ENCODE peak calls at places on chromosome 3, in nine cellular contexts. B is breast epithelium, L is H1, J is K562, N is A549, V is body of pancreas, P is heart left ventricle, Z is tibial nerve, F is adrenal gland. Y is an unnamed sample.

GRCh38 chr3:51718547-51719412 is 11.9 kb downstream of the GRM2 start:
- DNase-seq in L (peak), F (peak), N (peak), Z (peak), V (peak), B (no peak), J (peak), P (peak), Y (no peak)

GRCh38 chr3:34056951-34057390 is 258.5 kb downstream of the PDCD6IP start:
- DNase-seq in N (peak), L (no peak), Z (no peak), B (no peak), F (no peak), V (no peak), J (no peak), P (no peak), Y (no peak)

GRCh38 chr3:122306622-122306953 is 18.5 kb upstream of the CSTA start:
- DNase-seq in P (no peak), B (no peak), F (no peak), Z (no peak), N (no peak), J (no peak), V (no peak), L (no peak), Y (no peak)

GRCh38 chr3:192957441-192957951 is 39.8 kb upstream of the MB21D2 start:
- DNase-seq in P (peak), Z (peak), F (peak), N (no peak), V (peak), B (no peak), L (no peak), J (no peak), Y (no peak)

GRCh38 chr3:147656023-147656422 is 246.9 kb downstream of the ZIC1 start:
- DNase-seq in J (no peak), V (no peak), F (no peak), L (no peak), B (no peak), N (no peak), P (no peak), Z (no peak), Y (no peak)

GRCh38 chr3:168424059-168424765 is 328.5 kb upstream of the GOLIM4 start:
- DNase-seq in N (no peak), Z (no peak), J (no peak), L (no peak), V (no peak), P (no peak), F (no peak), B (no peak), Y (no peak)

GRCh38 chr3:42961633-42962032 is 17.5 kb upstream of the GASK1A start:
- DNase-seq in P (no peak), N (peak), B (no peak), Z (peak), L (peak), J (peak), V (peak), F (peak), Y (peak)

GRCh38 chr3:99509224-99509623 is 129.2 kb upstream of the COL8A1 start:
- DNase-seq in V (no peak), L (no peak), P (no peak), B (no peak), N (no peak), J (no peak), Z (no peak), F (no peak), Y (no peak)

GRCh38 chr3:47404955-47405790 is 24.4 kb downstream of the PTPN23 start:
- DNase-seq in N (no peak), L (no peak), B (no peak), J (no peak), Z (peak), V (no peak), P (no peak), F (peak), Y (peak)

GRCh38 chr3:116579843-116580242 is 129.7 kb upstream of the TUSC7 start:
- DNase-seq in L (peak), P (no peak), V (no peak), B (no peak), Z (no peak), J (no peak), N (no peak), F (no peak), Y (no peak)

GRCh38 chr3:45082139-45082538 is 56.0 kb downstream of the CLEC3B start:
- DNase-seq in N (no peak), Z (no peak), V (no peak), P (no peak), F (no peak), J (no peak), L (no peak), B (no peak), Y (no peak)

GRCh38 chr3:128339491-128340012 is 127.1 kb downstream of the DNAJB8 start:
- DNase-seq in B (peak), F (no peak), J (peak), V (no peak), N (no peak), Z (no peak), P (no peak), L (no peak), Y (no peak)

GRCh38 chr3:127970966-127971592 is 56.0 kb downstream of the KBTBD12 start:
- DNase-seq in J (no peak), F (peak), V (peak), L (no peak), B (no peak), Z (peak), N (peak), P (no peak), Y (no peak)

GRCh38 chr3:141011511-141012262 is 39.5 kb upstream of the SPSB4 start:
- DNase-seq in P (peak), Z (peak), V (peak), F (peak), L (peak), N (peak), B (peak), J (peak), Y (peak)

GRCh38 chr3:173529062-173529711 is 131.6 kb downstream of the NLGN1 start:
- DNase-seq in L (no peak), Z (no peak), N (no peak), V (peak), B (no peak), F (no peak), J (no peak), P (no peak), Y (no peak)

GRCh38 chr3:27589795-27590194 is 105.6 kb upstream of the SLC4A7 start:
- DNase-seq in J (no peak), V (no peak), B (no peak), F (no peak), P (no peak), Z (no peak), L (no peak), N (no peak), Y (no peak)

GRCh38 chr3:58102371-58102750 is 94.1 kb downstream of the FLNB start:
- DNase-seq in N (no peak), L (no peak), Z (no peak), J (no peak), P (no peak), B (no peak), V (no peak), F (peak), Y (no peak)

GRCh38 chr3:40597441-40597840 is 72.7 kb downstream of the ZNF621 start:
- DNase-seq in P (no peak), F (no peak), B (no peak), Z (no peak), V (no peak), L (no peak), J (no peak), N (no peak), Y (no peak)

GRCh38 chr3:160756907-160757623 is 1.0 kb downstream of the PPM1L start:
- DNase-seq in B (no peak), V (no peak), J (no peak), L (peak), N (no peak), P (peak), Z (no peak), F (peak), Y (peak)

GRCh38 chr3:89179355-89179997 is 72.1 kb downstream of the EPHA3 start:
- DNase-seq in V (no peak), L (no peak), P (no peak), B (no peak), N (no peak), J (no peak), Z (no peak), F (no peak), Y (no peak)

GRCh38 chr3:153268564-153269279 is 106.7 kb downstream of the RAP2B start:
- DNase-seq in F (no peak), N (no peak), J (no peak), B (no peak), V (no peak), L (no peak), Z (no peak), P (no peak), Y (no peak)

GRCh38 chr3:148697311-148698189 is at the start of gene AGTR1:
- DNase-seq in P (peak), Z (peak), J (no peak), V (peak), L (peak), F (peak), B (peak), N (peak), Y (peak)
- TF ChIP-seq POLR2A in P (peak), Z (no peak), J (no peak), V (peak), L (no peak), F (peak), B (no peak), N (peak), Y (no peak)

GRCh38 chr3:197748597-197749314 is 927 bp upstream of the FYTTD1 start:
- DNase-seq in N (no peak), F (no peak), Z (no peak), J (no peak), L (no peak), B (no peak), V (no peak), P (no peak), Y (no peak)

GRCh38 chr3:197750863-197751737 is 1.4 kb downstream of the FYTTD1 start:
- DNase-seq in F (peak), Z (peak), V (peak), P (peak), B (no peak), N (no peak), L (no peak), J (no peak), Y (peak)

GRCh38 chr3:197749315-197749600 is 425 bp upstream of the FYTTD1 start:
- DNase-seq in Z (peak), L (no peak), F (no peak), V (peak), N (peak), J (peak), P (no peak), B (no peak), Y (no peak)

GRCh38 chr3:197749601-197750395 is at the start of gene FYTTD1:
- DNase-seq in V (peak), L (peak), N (peak), J (peak), F (peak), Z (peak), P (peak), B (peak), Y (peak)

DNA sequence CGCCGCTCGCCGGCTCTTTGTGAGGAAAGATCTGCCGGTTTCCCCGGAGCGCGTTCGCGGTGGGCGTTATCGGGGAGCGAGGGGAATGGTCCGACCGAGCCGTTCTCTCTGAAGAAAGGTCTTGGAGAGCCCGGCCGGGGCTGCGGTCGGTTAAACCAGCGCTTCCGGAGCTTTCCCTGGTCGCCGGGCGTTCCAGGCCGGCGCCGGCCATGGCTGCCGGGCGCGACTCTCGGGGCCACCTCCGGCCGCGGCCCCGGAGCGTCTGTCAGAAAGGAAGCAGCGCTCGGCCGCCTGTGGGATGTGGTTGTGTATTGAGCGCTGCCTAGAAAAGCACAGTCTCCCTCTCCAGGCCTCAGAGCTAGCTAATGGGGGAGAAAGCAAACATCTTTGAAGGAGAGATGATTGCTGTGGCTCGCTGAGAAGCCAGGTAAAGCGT is 731 bp downstream of the FYTTD1 start:
- DNase-seq in F (peak), L (peak), J (peak), N (peak), V (peak), Z (peak), P (peak), B (no peak), Y (peak)
- TF ChIP-seq POLR2A in F (peak), L (no peak), J (no peak), N (no peak), V (peak), Z (peak), P (no peak), B (peak), Y (no peak)

DNA sequence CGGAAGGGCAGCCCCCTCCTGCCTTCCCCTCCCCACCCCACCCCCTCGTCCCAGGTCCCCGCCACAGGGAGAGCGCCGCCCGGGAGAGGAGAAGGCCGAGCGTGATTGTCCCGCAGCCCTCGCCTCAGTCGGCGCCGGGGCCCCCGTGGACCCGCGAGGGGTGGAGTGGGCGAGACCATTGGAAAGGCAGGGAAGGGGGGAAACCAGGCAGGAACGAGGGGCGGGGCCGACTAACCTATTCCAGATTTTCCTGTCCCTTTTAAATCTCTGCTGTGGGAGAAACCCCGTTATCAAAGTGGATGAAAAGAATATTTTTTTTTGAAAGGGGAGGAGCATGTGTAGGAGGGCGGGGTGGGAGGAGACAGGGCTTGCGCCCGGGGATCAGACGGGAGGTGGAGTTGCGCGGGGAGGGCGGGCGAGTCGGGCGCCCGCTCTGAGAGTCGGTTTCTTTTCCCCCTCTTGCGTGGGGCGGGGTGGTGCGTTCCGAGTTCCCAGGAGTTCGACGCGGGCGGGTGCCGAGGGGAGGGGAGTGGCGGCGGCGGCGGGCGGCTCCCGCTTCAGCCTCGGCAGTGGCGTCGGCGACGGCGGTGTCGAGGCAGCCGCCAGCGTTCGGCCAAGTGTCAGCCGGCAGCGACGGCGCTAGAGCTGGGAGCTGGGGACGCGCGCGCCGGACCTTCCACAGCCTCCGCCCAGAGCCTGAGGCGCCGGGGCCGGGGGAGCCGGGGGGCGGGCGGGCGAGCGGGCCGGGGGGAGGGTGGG is at the start of gene NECTIN3:
- DNase-seq in J (peak), N (peak), F (peak), P (peak), B (peak), V (peak), L (peak), Z (peak), Y (peak)
- TF ChIP-seq POLR2A in J (no peak), N (peak), F (no peak), P (peak), B (peak), V (peak), L (peak), Z (peak), Y (peak)

DNA sequence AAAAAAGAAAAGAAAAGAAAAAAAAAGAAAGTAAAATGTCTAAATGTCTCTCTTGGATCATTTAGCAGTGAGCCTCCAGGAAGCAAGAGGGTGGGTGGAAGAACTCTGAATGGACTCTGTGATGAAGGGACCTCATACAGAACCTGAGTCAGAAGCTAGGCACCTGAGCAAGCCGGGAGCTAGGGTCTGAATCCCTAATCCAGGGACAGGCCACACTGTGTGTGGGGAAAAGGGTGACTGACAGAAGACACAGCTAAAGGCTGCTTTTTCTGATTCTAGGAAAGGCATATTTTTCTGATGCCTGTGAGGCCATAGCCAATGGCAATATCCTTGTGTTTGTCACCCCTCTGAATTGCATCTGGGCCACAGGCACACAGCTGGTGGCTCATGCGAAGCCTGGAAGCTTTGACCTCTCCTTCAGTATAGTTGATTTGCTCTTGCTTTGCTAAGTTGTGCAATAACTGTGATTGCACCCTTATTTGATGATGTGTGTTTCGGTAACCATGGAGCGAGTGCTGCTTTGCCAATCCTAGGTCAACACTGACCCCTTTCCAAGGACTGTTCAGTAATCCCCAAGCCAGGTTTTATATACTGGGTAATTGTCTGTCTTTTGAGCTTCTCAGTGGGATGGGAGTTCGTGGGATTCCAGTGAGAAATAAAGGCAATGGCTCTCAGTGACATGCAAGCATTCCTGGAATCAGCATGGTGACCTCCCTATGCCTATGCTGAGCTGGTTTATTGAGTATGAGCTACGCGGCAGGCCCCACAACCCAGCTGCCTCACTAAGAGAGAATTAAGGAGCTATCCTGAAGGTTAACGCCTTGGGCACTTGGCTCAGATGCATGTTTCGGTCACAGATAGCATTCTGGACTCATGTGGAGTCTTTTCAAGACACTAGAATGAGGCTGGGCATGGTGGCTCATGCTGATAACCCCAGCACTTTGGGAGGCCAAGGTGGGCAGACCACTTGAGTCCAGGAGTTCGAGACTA is 49.0 kb upstream of the OSBPL11 start:
- DNase-seq in Z (peak), J (no peak), L (no peak), V (peak), N (no peak), B (no peak), P (peak), F (peak), Y (peak)
- TF ChIP-seq POLR2A in Z (no peak), J (no peak), L (no peak), V (no peak), N (no peak), B (no peak), P (no peak), F (no peak), Y (no peak)

DNA sequence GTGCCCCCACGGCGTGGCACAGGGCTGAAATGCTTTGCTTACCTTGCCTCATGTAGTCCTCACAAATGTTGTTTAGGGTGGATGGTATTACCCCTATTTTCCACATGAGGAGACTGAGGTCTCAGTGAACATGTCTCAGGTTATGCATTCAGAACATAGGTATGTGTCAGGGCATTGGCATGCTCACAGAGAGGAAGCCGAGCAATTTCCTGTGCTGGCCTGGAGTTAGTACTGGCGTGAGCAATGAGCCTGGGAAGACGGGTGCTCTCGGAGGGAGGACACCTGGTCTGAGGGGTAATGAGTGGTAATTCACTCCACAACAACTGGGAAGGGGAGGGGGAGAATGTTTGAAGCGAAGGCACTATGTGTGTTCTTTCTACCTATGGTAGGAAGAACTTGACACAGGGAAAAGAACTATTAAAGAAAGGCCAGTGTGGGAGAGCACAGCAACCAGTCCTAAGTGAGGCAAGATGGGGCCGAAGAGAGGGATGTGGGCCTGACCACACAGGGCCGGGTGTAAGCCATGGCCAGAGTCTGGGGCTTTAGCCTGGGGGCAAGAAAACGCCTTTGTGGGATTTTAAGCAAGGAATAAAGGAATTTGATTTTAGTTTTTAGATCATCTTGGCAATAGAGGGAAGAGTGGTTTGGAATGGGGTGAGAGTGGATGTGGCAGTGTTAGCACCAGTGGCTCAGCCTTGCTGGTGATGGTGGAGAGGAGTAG is 4.9 kb upstream of the FAM131A start:
- DNase-seq in B (no peak), Z (no peak), F (no peak), V (no peak), L (no peak), P (no peak), J (no peak), N (no peak), Y (no peak)
- TF ChIP-seq POLR2A in B (no peak), Z (no peak), F (no peak), V (no peak), L (no peak), P (no peak), J (peak), N (no peak), Y (no peak)

GRCh38 chr3:114308830-114309229 is 15.0 kb downstream of the TIGIT start:
- DNase-seq in Z (no peak), P (no peak), V (no peak), J (no peak), N (no peak), L (no peak), B (no peak), F (no peak), Y (no peak)
- TF ChIP-seq POLR2A in Z (no peak), P (no peak), V (no peak), J (no peak), N (no peak), L (no peak), B (no peak), F (no peak), Y (no peak)